ENCODE peak calls at places on chromosomes 16 and 17, in nine cellular contexts. I is activated B cell treated with CpG ODN at 0.5 μM for 24 hours, K is GM06990, O is AG09309, S is ovary, G is fibroblast of lung, D is spleen, J is lower lobe of right lung, E is Calu3. H is an unnamed sample.

GRCh38 chr16:88566158-88566557 is 4.0 kb upstream of the ZC3H18 start:
- DNase-seq in K (no peak), S (no peak), O (peak; percentile 21), J (no peak), G (peak; percentile 72), I (no peak), D (no peak), E (peak; percentile 24), H (no peak)

GRCh38 chr17:8046306-8046928 is 7.6 kb downstream of the ALOX15B start:
- DNase-seq in K (no peak), D (no peak), J (no peak), S (no peak), E (no peak), I (no peak), G (no peak), O (no peak), H (no peak)

GRCh38 chr17:79631640-79632431 is 21.0 kb upstream of the RBFOX3 start:
- DNase-seq in G (no peak), K (no peak), J (peak; percentile 17), E (no peak), D (no peak), S (peak; percentile 12), I (peak; percentile 1), O (no peak), H (peak; percentile 9)

GRCh38 chr17:17993366-17993765 is 20.7 kb downstream of the DRC3 start:
- DNase-seq in D (peak; percentile 51), I (no peak), J (no peak), G (no peak), S (peak; percentile 61), K (no peak), E (no peak), O (no peak), H (no peak)

GRCh38 chr17:61338000-61338864 is 61.4 kb upstream of the TBX2 start:
- DNase-seq in E (no peak), J (no peak), K (no peak), S (peak; percentile 49), D (no peak), G (peak; percentile 89), O (peak; percentile 75), I (no peak), H (no peak)

GRCh38 chr16:69465881-69466280 is 41.5 kb downstream of the CYB5B start:
- DNase-seq in E (no peak), G (no peak), D (no peak), J (no peak), K (no peak), S (no peak), I (no peak), O (no peak), H (no peak)

GRCh38 chr16:86293897-86294296 is 216.4 kb upstream of the FOXF1 start:
- DNase-seq in K (no peak), O (no peak), G (no peak), E (no peak), S (no peak), J (no peak), I (no peak), D (no peak), H (no peak)

GRCh38 chr17:10053976-10054551 is 144.3 kb downstream of the GAS7 start:
- DNase-seq in O (no peak), I (no peak), K (no peak), E (no peak), S (no peak), J (no peak), G (no peak), D (no peak), H (no peak)

GRCh38 chr16:8109510-8110369 is 480.6 kb downstream of the TMEM114 start:
- DNase-seq in I (no peak), O (no peak), S (no peak), E (no peak), J (no peak), D (no peak), K (no peak), G (no peak), H (no peak)

GRCh38 chr16:56896244-56896643 is 31.2 kb downstream of the SLC12A3 start:
- DNase-seq in E (no peak), O (no peak), K (no peak), J (no peak), D (no peak), I (no peak), S (no peak), G (no peak), H (no peak)

GRCh38 chr17:13002761-13003453 is 14.9 kb downstream of the ELAC2 start:
- DNase-seq in J (peak; percentile 76), O (peak; percentile 40), K (no peak), D (no peak), G (peak; percentile 54), S (peak; percentile 91), E (peak; percentile 60), I (peak; percentile 43), H (peak; percentile 100)

GRCh38 chr16:57401943-57402640 is 2.5 kb upstream of the CCL17 start:
- DNase-seq in O (no peak), K (no peak), I (no peak), E (no peak), D (no peak), J (no peak), G (no peak), S (no peak), H (no peak)

GRCh38 chr17:27256225-27257030 is 37.5 kb upstream of the WSB1 start:
- DNase-seq in D (no peak), E (no peak), O (peak; percentile 77), G (peak; percentile 82), I (no peak), J (no peak), K (no peak), S (no peak), H (no peak)

GRCh38 chr17:57685499-57686132 is 59.5 kb downstream of the CCDC182 start:
- DNase-seq in K (no peak), D (no peak), S (no peak), I (no peak), E (no peak), J (no peak), O (no peak), G (no peak), H (no peak)

GRCh38 chr16:82062645-82063058 is 27.6 kb downstream of the HSD17B2 start:
- DNase-seq in O (peak; percentile 67), D (no peak), E (no peak), I (no peak), S (no peak), J (peak; percentile 54), G (peak; percentile 40), K (no peak), H (no peak)

GRCh38 chr16:3182608-3183444 is 5.2 kb upstream of the OR1F1 start:
- DNase-seq in O (no peak), E (peak; percentile 88), D (peak; percentile 88), I (no peak), S (no peak), K (peak; percentile 78), J (peak; percentile 68), G (peak; percentile 51), H (no peak)
- TF ChIP-seq CTCF in O (peak; percentile 57), E (peak; percentile 63), D (peak; percentile 48), I (no peak), S (no peak), K (peak; percentile 55), J (peak; percentile 36), G (no peak), H (no peak)

DNA sequence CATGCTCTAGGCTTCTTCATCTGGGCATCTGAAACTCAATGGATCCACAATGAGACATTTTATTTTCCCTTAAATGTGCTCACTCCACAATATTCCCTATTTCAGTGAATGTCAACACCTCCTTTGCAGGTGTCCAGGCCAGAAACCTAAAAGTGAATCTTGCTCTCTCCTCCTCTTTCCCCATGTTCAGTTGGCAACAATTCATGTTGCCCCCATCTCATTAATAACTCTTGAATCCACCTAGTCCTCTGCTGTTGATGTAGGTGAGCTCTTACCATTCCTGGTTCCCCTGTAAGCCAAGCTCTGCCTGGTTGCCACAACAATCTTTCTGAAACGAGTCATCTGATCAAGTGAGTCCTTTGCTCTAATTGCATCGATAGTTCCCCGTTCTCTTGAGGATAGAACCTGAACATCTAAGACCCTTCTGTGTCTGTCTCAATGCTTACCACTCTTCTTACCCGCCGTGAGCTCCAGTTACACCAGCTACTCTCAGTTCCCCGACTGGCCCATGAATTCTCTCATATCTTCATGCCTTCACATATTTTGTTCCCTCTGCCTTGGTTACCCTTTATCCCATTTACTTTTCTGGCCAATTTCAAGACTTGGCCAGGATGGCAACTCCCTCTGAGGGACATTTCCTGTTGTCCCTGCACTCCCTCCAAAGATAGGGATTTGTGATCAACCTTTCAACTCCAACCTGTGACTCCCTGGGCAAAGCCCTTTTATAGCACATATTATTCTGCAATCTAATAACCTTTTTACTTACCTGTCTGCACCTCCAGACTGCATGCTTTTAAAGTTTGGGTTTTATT is 35.9 kb downstream of the HLF start:
- DNase-seq in S (no peak), D (no peak), K (no peak), E (no peak), G (no peak), O (no peak), J (no peak), I (no peak), H (no peak)
- TF ChIP-seq CTCF in S (no peak), D (no peak), K (no peak), E (no peak), G (no peak), O (no peak), J (no peak), I (no peak), H (no peak)

GRCh38 chr17:38485146-38485468 is 56.8 kb downstream of the ARHGAP23 start:
- DNase-seq in J (no peak), D (no peak), E (no peak), I (no peak), O (no peak), S (no peak), G (no peak), K (no peak), H (no peak)
- TF ChIP-seq CTCF in J (peak; percentile 5), D (no peak), E (peak; percentile 20), I (no peak), O (no peak), S (no peak), G (no peak), K (no peak), H (no peak)

GRCh38 chr17:11240041-11240801 is 792 bp upstream of the SHISA6 start:
- DNase-seq in S (no peak), O (no peak), I (no peak), D (no peak), G (no peak), K (no peak), J (no peak), E (no peak), H (no peak)
- TF ChIP-seq CTCF in S (no peak), O (no peak), I (no peak), D (no peak), G (no peak), K (no peak), J (no peak), E (no peak), H (no peak)

GRCh38 chr17:51653902-51654301 is 393.6 kb downstream of the UTP18 start:
- DNase-seq in G (no peak), K (no peak), D (no peak), I (no peak), E (no peak), S (no peak), O (no peak), J (no peak), H (no peak)
- TF ChIP-seq CTCF in G (no peak), K (no peak), D (no peak), I (no peak), E (no peak), S (no peak), O (no peak), J (no peak), H (no peak)

GRCh38 chr16:67150058-67150832 is 553 bp downstream of the B3GNT9 start:
- DNase-seq in O (no peak), S (peak; percentile 86), K (no peak), J (peak; percentile 63), E (peak; percentile 61), D (peak; percentile 79), I (no peak), G (peak; percentile 78), H (no peak)
- TF ChIP-seq CTCF in O (no peak), S (peak; percentile 13), K (no peak), J (no peak), E (no peak), D (no peak), I (no peak), G (no peak), H (no peak)